ENCODE peak calls at places on chromosomes 13 and 19, in five cellular contexts. E is H54; C is hepatic stellate cell; I is neural progenitor cell; W is stimulated activated CD8-positive, alpha-beta memory T cell treated with anti-CD3 and anti-CD28 coated beads, Interleukin-15, amount 100 ng/mL, for 1 hour. R is an unnamed sample.

GRCh38 chr13:21395953-21396352 is 63.1 kb downstream of the ZDHHC20 start:
- DNase-seq in E (no peak), C (no peak), I (no peak), W (no peak), R (no peak)

GRCh38 chr19:18417250-18418033 is 1.8 kb upstream of the SSBP4 start:
- DNase-seq in E (peak; percentile 84), C (peak; percentile 86), I (peak; percentile 88), W (no peak), R (peak; percentile 92)

GRCh38 chr13:20495087-20496023 is 30.3 kb downstream of the CRYL1 start:
- DNase-seq in E (peak; percentile 15), C (peak; percentile 67), I (peak; percentile 69), W (peak; percentile 49), R (peak; percentile 64)

GRCh38 chr13:83365723-83366122 is 516.6 kb downstream of the SLITRK1 start:
- DNase-seq in E (no peak), C (no peak), I (no peak), W (no peak), R (no peak)

GRCh38 chr13:24053505-24054251 is 106.8 kb upstream of the SPATA13 start:
- DNase-seq in E (peak; percentile 35), C (no peak), I (peak; percentile 81), W (peak; percentile 5), R (peak; percentile 88)

GRCh38 chr13:27917121-27917947 is 2.5 kb upstream of the PDX1 start:
- DNase-seq in E (no peak), C (no peak), I (peak; percentile 52), W (no peak), R (peak; percentile 76)

GRCh38 chr13:91314888-91315287 is 32.6 kb upstream of the MIR17HG start:
- DNase-seq in E (no peak), C (no peak), I (no peak), W (no peak), R (no peak)

GRCh38 chr19:45800009-45800553 is 7.4 kb upstream of the DMWD start:
- DNase-seq in E (no peak), C (peak; percentile 68), I (no peak), W (no peak), R (peak; percentile 70)

GRCh38 chr13:100533588-100534041 is 55.0 kb downstream of the GGACT start:
- DNase-seq in E (no peak), C (no peak), I (no peak), W (no peak), R (no peak)

GRCh38 chr19:6925801-6926751 is 38.7 kb downstream of the ADGRE1 start:
- DNase-seq in E (peak; percentile 64), C (no peak), I (no peak), W (no peak), R (no peak)

GRCh38 chr13:104648291-104648690 is 1582.1 kb upstream of the SLC10A2 start:
- DNase-seq in E (no peak), C (no peak), I (no peak), W (no peak), R (no peak)

GRCh38 chr13:27425918-27426630 is 1.7 kb downstream of the GTF3A start:
- DNase-seq in E (peak; percentile 56), C (peak; percentile 63), I (peak; percentile 67), W (peak; percentile 53), R (peak; percentile 89)

GRCh38 chr19:44050740-44051653 is 839 bp upstream of the ZNF223 start:
- DNase-seq in E (no peak), C (no peak), I (no peak), W (no peak), R (no peak)

GRCh38 chr19:41978470-41978869 is 15.6 kb downstream of the ATP1A3 start:
- DNase-seq in E (no peak), C (no peak), I (no peak), W (no peak), R (no peak)

GRCh38 chr13:114111577-114111976 is 20.8 kb downstream of the RASA3 start:
- DNase-seq in E (no peak), C (no peak), I (no peak), W (no peak), R (no peak)

GRCh38 chr13:73835138-73835721 is 299.0 kb downstream of the KLF12 start:
- DNase-seq in E (peak; percentile 20), C (peak; percentile 7), I (peak; percentile 44), W (no peak), R (no peak)

GRCh38 chr13:97192166-97192565 is 30.0 kb upstream of the MBNL2 start:
- DNase-seq in E (no peak), C (no peak), I (no peak), W (no peak), R (no peak)

GRCh38 chr19:1253514-1254080 is 5.2 kb downstream of the MIDN start:
- DNase-seq in E (no peak), C (no peak), I (no peak), W (no peak), R (no peak)

GRCh38 chr13:33262069-33262487 is 23.5 kb downstream of the STARD13 start:
- DNase-seq in E (no peak), C (no peak), I (peak; percentile 12), W (no peak), R (peak; percentile 90)

GRCh38 chr19:2391118-2391725 is 31.2 kb downstream of the TMPRSS9 start:
- DNase-seq in E (peak; percentile 70), C (peak; percentile 66), I (peak; percentile 73), W (no peak), R (no peak)

GRCh38 chr19:46573679-46574522 is 27.2 kb upstream of the CALM3 start:
- DNase-seq in E (no peak), C (no peak), I (no peak), W (no peak), R (no peak)

GRCh38 chr13:114285166-114285808 is 3.9 kb downstream of the UPF3A start:
- DNase-seq in E (peak; percentile 38), C (no peak), I (no peak), W (no peak), R (no peak)

GRCh38 chr19:12596485-12596884 is 14.1 kb downstream of the ZNF490 start:
- DNase-seq in E (no peak), C (no peak), I (no peak), W (no peak), R (no peak)

GRCh38 chr13:41456768-41457588 is at the start of gene RGCC:
- DNase-seq in E (no peak), C (peak; percentile 69), I (peak; percentile 87), W (peak; percentile 89), R (peak; percentile 86)

GRCh38 chr19:1113986-1114483 is 10.2 kb downstream of the GPX4 start:
- DNase-seq in E (no peak), C (no peak), I (no peak), W (no peak), R (no peak)

GRCh38 chr19:39310558-39311311 is 9.9 kb downstream of the LRFN1 start:
- DNase-seq in E (no peak), C (no peak), I (peak; percentile 75), W (no peak), R (no peak)

GRCh38 chr19:46718157-46718933 is 1.4 kb upstream of the PRKD2 start:
- DNase-seq in E (no peak), C (no peak), I (peak; percentile 30), W (no peak), R (no peak)

GRCh38 chr13:84297246-84297645 is 415.0 kb upstream of the SLITRK1 start:
- DNase-seq in E (no peak), C (no peak), I (no peak), W (no peak), R (no peak)

GRCh38 chr19:55087542-55087935 is 11.9 kb downstream of the EPS8L1 start:
- DNase-seq in E (no peak), C (peak; percentile 78), I (no peak), W (no peak), R (no peak)

GRCh38 chr19:17842663-17843313 is 5.0 kb downstream of the JAK3 start:
- DNase-seq in E (no peak), C (no peak), I (no peak), W (no peak), R (peak; percentile 47)

GRCh38 chr13:112970552-112971287 is 1.7 kb downstream of the MCF2L start:
- DNase-seq in E (no peak), C (no peak), I (no peak), W (no peak), R (no peak)

GRCh38 chr13:39585219-39585618 is 17.8 kb downstream of the LHFPL6 start:
- DNase-seq in E (no peak), C (no peak), I (no peak), W (no peak), R (no peak)

GRCh38 chr13:93045836-93046235 is 180.8 kb upstream of the GPC6 start:
- DNase-seq in E (no peak), C (peak; percentile 1), I (no peak), W (no peak), R (no peak)

R was measured in islet precursor cell.